ENCODE peak calls at places on chromosomes 12 and 14, in five cellular contexts. G is AG20443, M is fibroblast of gingiva, I is neural crest cell, K is B cell. B is an unnamed sample.
A peak's percentile ranks its signal among the peaks of the same experiment; 100 is the strongest.

GRCh38 chr12:83823386-83824045 is 1089.1 kb downstream of the SLC6A15 start:
- DNase-seq in K (no peak), I (no peak), G (no peak), M (peak; percentile 22), B (no peak)

GRCh38 chr12:13222076-13222475 is 25.6 kb downstream of the EMP1 start:
- DNase-seq in M (peak; percentile 46), K (no peak), I (no peak), G (peak; percentile 22), B (no peak)

GRCh38 chr12:54036620-54037359 is 3.9 kb downstream of the HOXC5 start:
- DNase-seq in M (no peak), I (no peak), K (no peak), G (peak; percentile 74), B (no peak)

GRCh38 chr12:47223848-47224213 is 144.1 kb upstream of the AMIGO2 start:
- DNase-seq in G (no peak), I (no peak), M (no peak), K (no peak), B (peak; percentile 29)

GRCh38 chr14:75147423-75148071 is 20.7 kb upstream of the NEK9 start:
- DNase-seq in G (peak; percentile 69), K (no peak), M (peak; percentile 89), I (peak; percentile 40), B (no peak)

GRCh38 chr12:124094733-124095132 is 121.7 kb downstream of the ZNF664 start:
- DNase-seq in G (no peak), I (no peak), M (no peak), K (no peak), B (no peak)

GRCh38 chr12:39341179-39341578 is 101.7 kb downstream of the KIF21A start:
- DNase-seq in I (no peak), K (no peak), G (no peak), M (peak; percentile 8), B (no peak)

GRCh38 chr14:95281560-95282176 is 38.0 kb downstream of the CLMN start:
- DNase-seq in G (no peak), M (no peak), I (no peak), K (no peak), B (no peak)

GRCh38 chr14:82070753-82071152 is 537.1 kb upstream of the SEL1L start:
- DNase-seq in G (no peak), K (no peak), M (no peak), I (no peak), B (no peak)

GRCh38 chr12:102833687-102834435 is 83.2 kb downstream of the PAH start:
- DNase-seq in K (no peak), M (no peak), I (peak; percentile 48), G (peak; percentile 40), B (no peak)

GRCh38 chr14:72975776-72976175 is 49.5 kb downstream of the DCAF4 start:
- DNase-seq in I (no peak), G (no peak), M (no peak), K (no peak), B (no peak)

GRCh38 chr14:105865266-105865903 is 339.0 kb downstream of the TMEM121 start:
- DNase-seq in K (no peak), G (no peak), M (no peak), I (no peak), B (no peak)

GRCh38 chr12:92654929-92655328 is 47.9 kb upstream of the PLEKHG7 start:
- DNase-seq in M (peak; percentile 84), I (no peak), K (no peak), G (peak; percentile 65), B (no peak)

GRCh38 chr14:55052259-55052930 is 948 bp downstream of the MAPK1IP1L start:
- DNase-seq in I (no peak), M (peak; percentile 37), K (no peak), G (peak; percentile 43), B (no peak)

GRCh38 chr14:73285979-73286378 is 48.7 kb downstream of the PAPLN start:
- DNase-seq in K (no peak), M (no peak), G (no peak), I (no peak), B (no peak)

GRCh38 chr12:104612381-104612780 is 155.6 kb downstream of the CHST11 start:
- DNase-seq in G (no peak), K (no peak), I (no peak), M (no peak), B (no peak)

GRCh38 chr12:28171356-28172060 is 18.7 kb upstream of the CCDC91 start:
- DNase-seq in K (no peak), G (peak; percentile 11), I (no peak), M (no peak), B (no peak)

GRCh38 chr12:120229583-120230325 is 28.8 kb upstream of the RPLP0 start:
- DNase-seq in I (no peak), M (peak; percentile 34), G (peak; percentile 45), K (no peak), B (no peak)

GRCh38 chr12:52074006-52074405 is 4.2 kb downstream of the ATG101 start:
- DNase-seq in G (peak; percentile 44), I (no peak), K (no peak), M (peak; percentile 89), B (no peak)

GRCh38 chr12:130764073-130764472 is 48.0 kb upstream of the RIMBP2 start:
- DNase-seq in G (no peak), K (no peak), I (no peak), M (no peak), B (no peak)

GRCh38 chr14:102663031-102663430 is 70.6 kb downstream of the RCOR1 start:
- DNase-seq in I (no peak), M (no peak), G (no peak), K (no peak), B (no peak)